ENCODE peak calls at places on chromosome 9, in eight cellular contexts. E, G, H, Z, K, V, I and J are unnamed samples.
A peak's percentile ranks its signal among the peaks of the same experiment; 100 is the strongest.

GRCh38 chr9:16925426-16925825 is 55.0 kb upstream of the BNC2 start:
- DNase-seq in E (no peak), G (no peak), H (no peak), Z (no peak), K (no peak), V (no peak), I (no peak), J (no peak)

GRCh38 chr9:129675656-129676055 is 10.2 kb downstream of the PRRX2 start:
- DNase-seq in E (no peak), G (no peak), H (no peak), Z (no peak), K (no peak), V (no peak), I (no peak), J (no peak)

GRCh38 chr9:136235171-136235570 is 10.4 kb downstream of the QSOX2 start:
- DNase-seq in E (no peak), G (no peak), H (no peak), Z (no peak), K (no peak), V (no peak), I (no peak), J (no peak)

GRCh38 chr9:2012347-2012746 is 2.8 kb upstream of the SMARCA2 start:
- DNase-seq in E (no peak), G (no peak), H (no peak), Z (peak; percentile 83), K (no peak), V (no peak), I (no peak), J (no peak)

GRCh38 chr9:7144265-7145046 is 386.7 kb downstream of the KDM4C start:
- DNase-seq in E (no peak), G (no peak), H (no peak), Z (no peak), K (no peak), V (no peak), I (no peak), J (no peak)

GRCh38 chr9:79477955-79478751 is 93.6 kb upstream of the TLE4 start:
- DNase-seq in E (no peak), G (peak; percentile 33), H (no peak), Z (no peak), K (peak; percentile 28), V (no peak), I (no peak), J (no peak)

GRCh38 chr9:20760246-20760901 is 76.3 kb downstream of the FOCAD start:
- DNase-seq in E (no peak), G (no peak), H (no peak), Z (no peak), K (peak; percentile 88), V (no peak), I (no peak), J (no peak)

GRCh38 chr9:214488-215448 is at the start of gene DOCK8:
- DNase-seq in E (peak; percentile 67), G (peak; percentile 78), H (peak; percentile 28), Z (no peak), K (peak; percentile 24), V (peak; percentile 76), I (peak; percentile 52), J (peak; percentile 80)

GRCh38 chr9:33189331-33189731 is 22.2 kb upstream of the B4GALT1 start:
- DNase-seq in E (no peak), G (no peak), H (no peak), Z (no peak), K (no peak), V (no peak), I (no peak), J (no peak)

GRCh38 chr9:132609829-132610228 is 27.4 kb downstream of the BARHL1 start:
- DNase-seq in E (no peak), G (no peak), H (no peak), Z (no peak), K (no peak), V (no peak), I (no peak), J (no peak)

GRCh38 chr9:121393318-121393717 is 23.3 kb upstream of the STOM start:
- DNase-seq in E (no peak), G (no peak), H (no peak), Z (no peak), K (peak; percentile 47), V (no peak), I (no peak), J (no peak)

GRCh38 chr9:104313396-104314110 is 190.5 kb upstream of the OR13F1 start:
- DNase-seq in E (no peak), G (no peak), H (no peak), Z (no peak), K (no peak), V (no peak), I (no peak), J (no peak)

GRCh38 chr9:129549684-129550083 is 71.2 kb downstream of the C9orf50 start:
- DNase-seq in E (no peak), G (peak; percentile 24), H (no peak), Z (no peak), K (no peak), V (peak; percentile 81), I (peak; percentile 83), J (no peak)

GRCh38 chr9:120366646-120367019 is 213.3 kb downstream of the CDK5RAP2 start:
- DNase-seq in E (no peak), G (peak; percentile 51), H (no peak), Z (no peak), K (peak; percentile 83), V (no peak), I (no peak), J (no peak)

GRCh38 chr9:123637940-123638634 is 282.1 kb downstream of the CRB2 start:
- DNase-seq in E (no peak), G (no peak), H (no peak), Z (peak; percentile 75), K (peak; percentile 27), V (no peak), I (peak; percentile 29), J (no peak)

GRCh38 chr9:89592963-89593775 is 11.6 kb upstream of the GADD45G start:
- DNase-seq in E (no peak), G (no peak), H (no peak), Z (no peak), K (no peak), V (no peak), I (no peak), J (no peak)

GRCh38 chr9:102985162-102985900 is 9.8 kb upstream of the CYLC2 start:
- DNase-seq in E (no peak), G (no peak), H (no peak), Z (no peak), K (no peak), V (no peak), I (no peak), J (no peak)

GRCh38 chr9:99115947-99116543 is 11.1 kb downstream of the TGFBR1 start:
- DNase-seq in E (no peak), G (no peak), H (no peak), Z (no peak), K (no peak), V (no peak), I (no peak), J (no peak)

GRCh38 chr9:757246-757881 is 84.1 kb upstream of the DMRT1 start:
- DNase-seq in E (peak; percentile 46), G (peak; percentile 50), H (no peak), Z (no peak), K (peak; percentile 67), V (no peak), I (no peak), J (no peak)

GRCh38 chr9:801399-802071 is 40.0 kb upstream of the DMRT1 start:
- DNase-seq in E (no peak), G (no peak), H (no peak), Z (no peak), K (peak; percentile 90), V (no peak), I (no peak), J (peak; percentile 28)

GRCh38 chr9:81497096-81497495 is 192.3 kb downstream of the TLE1 start:
- DNase-seq in E (no peak), G (no peak), H (no peak), Z (no peak), K (no peak), V (no peak), I (no peak), J (no peak)

DNA sequence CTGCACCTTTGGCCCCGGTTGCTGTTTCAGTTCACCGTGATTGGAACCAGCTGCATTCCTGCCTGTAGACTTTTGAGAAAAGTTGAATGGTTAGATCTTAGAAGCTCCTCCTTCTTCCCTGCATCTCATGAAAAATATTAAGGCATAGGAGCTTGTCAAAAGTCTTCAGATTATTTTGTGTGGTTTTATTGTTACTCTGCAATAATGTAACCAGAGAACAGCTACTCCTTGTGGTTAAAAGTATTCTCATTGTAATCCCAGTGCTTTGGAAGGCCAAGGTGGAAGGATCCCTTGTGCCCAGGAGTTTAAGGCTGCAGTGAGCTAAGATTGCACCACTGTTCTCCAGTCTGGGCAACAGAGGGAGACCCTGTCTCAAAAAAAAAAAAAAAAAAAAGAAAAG is 3.3 kb upstream of the SLC2A8 start:
- DNase-seq in E (no peak), G (no peak), H (no peak), Z (no peak), K (no peak), V (peak; percentile 28), I (no peak), J (no peak)
- TF ChIP-seq CTCF in E (no peak), G (no peak), H (no peak), Z (no peak), K (no peak), V (no peak), I (no peak), J (no peak)

DNA sequence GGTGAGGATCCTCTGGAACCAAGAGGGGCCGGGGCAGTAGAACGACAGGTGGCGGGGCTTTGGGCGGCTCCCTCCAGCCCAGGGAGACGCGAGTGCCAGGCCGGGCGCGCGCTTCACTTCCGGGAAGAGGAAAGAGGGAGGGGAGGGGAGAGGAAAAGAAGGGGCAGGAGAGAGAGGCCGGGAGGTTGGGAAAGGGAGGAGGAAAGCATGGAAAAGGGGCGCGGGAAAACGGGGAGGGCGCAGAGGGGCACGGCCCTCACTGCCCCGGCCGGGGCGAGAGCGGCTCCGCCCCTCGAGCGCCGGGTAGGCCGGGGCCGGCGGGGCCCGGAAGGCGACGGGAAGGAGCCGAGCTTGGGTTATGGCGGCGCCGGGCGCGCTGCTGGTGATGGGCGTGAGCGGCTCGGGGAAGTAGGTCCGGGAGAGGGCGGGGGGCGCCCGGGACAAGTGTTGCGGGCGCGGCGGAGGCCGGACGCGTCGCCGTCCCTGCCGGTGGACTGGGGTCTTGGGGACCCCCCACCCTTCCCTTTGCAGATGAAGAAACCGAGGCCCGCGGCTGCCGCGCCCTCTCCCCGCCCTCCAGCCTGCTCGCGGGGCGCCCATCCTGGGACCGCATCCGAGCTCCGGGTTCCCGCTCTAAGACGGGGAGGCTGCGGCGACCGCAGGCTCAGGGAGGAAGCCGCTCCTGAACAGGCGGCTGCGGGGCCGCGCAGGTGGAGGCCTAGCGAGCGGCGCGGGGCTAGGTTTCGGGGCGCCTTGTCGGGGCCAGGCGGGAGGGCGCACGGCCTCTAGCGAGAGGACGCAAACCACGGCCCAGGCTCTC is at the start of gene IDNK:
- DNase-seq in E (peak; percentile 80), G (peak; percentile 60), H (peak; percentile 24), Z (no peak), K (peak; percentile 53), V (peak; percentile 78), I (peak; percentile 72), J (peak; percentile 78)
- TF ChIP-seq POLR2A in E (no peak), G (peak; percentile 72), H (no peak), Z (peak; percentile 93), K (peak; percentile 26), V (no peak), I (no peak), J (peak; percentile 74)

GRCh38 chr9:112654282-112654681 is 63.6 kb downstream of the INIP start:
- DNase-seq in E (no peak), G (no peak), H (no peak), Z (no peak), K (no peak), V (no peak), I (no peak), J (no peak)
- H3K27ac ChIP-seq in E (no peak overlapping the region), G (no peak overlapping the region), H (no peak overlapping the region), Z (no peak overlapping the region), K (no peak overlapping the region), V (no peak overlapping the region), I (no peak overlapping the region), J (no peak overlapping the region)

GRCh38 chr9:133876144-133876543 is 116.0 kb downstream of the VAV2 start:
- DNase-seq in E (no peak), G (no peak), H (no peak), Z (no peak), K (no peak), V (no peak), I (no peak), J (no peak)
- TF ChIP-seq CTCF in E (no peak), G (no peak), H (no peak), Z (no peak), K (peak; percentile 17), V (no peak), I (no peak), J (no peak)